ENCODE peak calls at places on chromosomes 6 and 20, in five cellular contexts. U is GM23338, I is endodermal cell, Y is astrocyte, Q is A172. H is an unnamed sample.

GRCh38 chr6:146200136-146200708 is 171.4 kb downstream of the GRM1 start:
- DNase-seq in I (no peak), U (no peak), Q (no peak), Y (peak; percentile 10), H (no peak)

GRCh38 chr6:43858161-43859153 is 88.4 kb downstream of the VEGFA start:
- DNase-seq in I (no peak), Q (no peak), Y (no peak), U (no peak), H (no peak)

GRCh38 chr6:27321901-27322300 is 9.8 kb upstream of the POM121L2 start:
- DNase-seq in I (no peak), Y (no peak), U (no peak), Q (no peak), H (peak; percentile 62)

GRCh38 chr6:152399409-152399808 is 237.8 kb downstream of the SYNE1 start:
- DNase-seq in U (no peak), I (no peak), Q (no peak), Y (no peak), H (no peak)

GRCh38 chr20:51452734-51453133 is 89.8 kb downstream of the NFATC2 start:
- DNase-seq in Y (no peak), U (no peak), I (no peak), Q (no peak), H (no peak)

GRCh38 chr20:36670665-36671357 is 24.8 kb upstream of the SLA2 start:
- DNase-seq in I (no peak), Q (no peak), U (no peak), Y (no peak), H (no peak)

GRCh38 chr6:168862346-168862980 is 391.2 kb downstream of the THBS2 start:
- DNase-seq in Q (no peak), Y (no peak), I (peak; percentile 17), U (no peak), H (no peak)

GRCh38 chr6:82006027-82006738 is 241.4 kb downstream of the IBTK start:
- DNase-seq in Y (no peak), U (peak; percentile 63), Q (peak; percentile 35), I (peak; percentile 61), H (peak; percentile 59)

GRCh38 chr6:11140061-11140460 is 28.5 kb upstream of the ERVFRD-1 start:
- DNase-seq in I (no peak), Q (no peak), Y (no peak), U (no peak), H (no peak)

GRCh38 chr20:10558635-10559187 is 115.1 kb downstream of the JAG1 start:
- DNase-seq in Q (peak; percentile 87), I (no peak), Y (peak; percentile 99), U (no peak), H (peak; percentile 89)

GRCh38 chr6:170053966-170054661 is 236.8 kb downstream of the DLL1 start:
- DNase-seq in U (no peak), Y (no peak), I (peak; percentile 14), Q (no peak), H (no peak)

GRCh38 chr20:58864346-58864745 is 11.8 kb downstream of the GNAS start:
- DNase-seq in Q (no peak), Y (no peak), I (no peak), U (no peak), H (no peak)

GRCh38 chr6:83546636-83547035 is 34.3 kb downstream of the PRSS35 start:
- DNase-seq in Q (no peak), U (no peak), Y (no peak), I (no peak), H (peak; percentile 43)

GRCh38 chr6:14635195-14635594 is 517.6 kb downstream of the CD83 start:
- DNase-seq in Y (no peak), Q (no peak), I (no peak), U (no peak), H (no peak)

GRCh38 chr6:141421378-141421777 is 711.3 kb upstream of the GJE1 start:
- DNase-seq in Q (peak; percentile 54), U (no peak), Y (peak; percentile 86), I (no peak), H (peak; percentile 76)

GRCh38 chr20:52179331-52180166 is 12.0 kb downstream of the ZFP64 start:
- DNase-seq in I (no peak), U (no peak), Q (no peak), Y (no peak), H (no peak)

GRCh38 chr20:57470212-57470522 is 54.8 kb downstream of the CTCFL start:
- DNase-seq in U (no peak), Y (no peak), Q (no peak), I (no peak), H (no peak)

H was measured in amniotic epithelial cell.